ENCODE peak calls at places on chromosomes 1 and 21, in six cellular contexts. One of them, this sample, is unnamed.
A peak's percentile ranks its signal among the peaks of the same experiment; 100 is the strongest.

GRCh38 chr1:76289692-76290091 is 215.1 kb downstream of the ST6GALNAC3 start:
- DNase-seq in GM13976: no peak
- DNase-seq in GM04504: no peak
- DNase-seq in EL: no peak
- DNase-seq in heart left ventricle: no peak
- DNase-seq in tibial nerve: no peak
- DNase-seq in this sample: no peak

GRCh38 chr1:197553281-197553680 is 222.0 kb downstream of the DENND1B start:
- DNase-seq in tibial nerve: no peak
- DNase-seq in EL: no peak
- DNase-seq in heart left ventricle: no peak
- DNase-seq in GM04504: no peak
- DNase-seq in GM13976: no peak
- DNase-seq in this sample: no peak

GRCh38 chr1:30415171-30415940 is 308.0 kb downstream of the MATN1 start:
- DNase-seq in heart left ventricle: no peak
- DNase-seq in GM04504: no peak
- DNase-seq in tibial nerve: no peak
- DNase-seq in GM13976: peak; percentile 15
- DNase-seq in EL: no peak
- DNase-seq in this sample: no peak

GRCh38 chr1:112988367-112988766 is 32.4 kb upstream of the SLC16A1 start:
- DNase-seq in EL: no peak
- DNase-seq in heart left ventricle: no peak
- DNase-seq in GM04504: no peak
- DNase-seq in GM13976: no peak
- DNase-seq in tibial nerve: no peak
- DNase-seq in this sample: no peak

GRCh38 chr1:153985984-153986761 is at the start of gene RAB13:
- DNase-seq in EL: peak; percentile 92
- DNase-seq in GM04504: peak; percentile 70
- DNase-seq in heart left ventricle: peak; percentile 91
- DNase-seq in GM13976: peak; percentile 57
- DNase-seq in tibial nerve: peak; percentile 76
- DNase-seq in this sample: peak; percentile 48

GRCh38 chr1:232377494-232377770 is 252.5 kb downstream of the SIPA1L2 start:
- DNase-seq in GM04504: no peak
- DNase-seq in GM13976: no peak
- DNase-seq in EL: peak; percentile 43
- DNase-seq in heart left ventricle: no peak
- DNase-seq in tibial nerve: no peak
- DNase-seq in this sample: no peak

GRCh38 chr1:209641216-209642181 is 10.7 kb downstream of the LAMB3 start:
- DNase-seq in heart left ventricle: peak; percentile 90
- DNase-seq in GM04504: no peak
- DNase-seq in tibial nerve: peak; percentile 43
- DNase-seq in EL: no peak
- DNase-seq in GM13976: no peak
- DNase-seq in this sample: peak; percentile 20

GRCh38 chr1:102833171-102833570 is 275.2 kb downstream of the COL11A1 start:
- DNase-seq in GM04504: no peak
- DNase-seq in heart left ventricle: no peak
- DNase-seq in GM13976: no peak
- DNase-seq in tibial nerve: no peak
- DNase-seq in EL: peak; percentile 35
- DNase-seq in this sample: no peak

GRCh38 chr1:105652109-105652508 is 1404.4 kb upstream of the PRMT6 start:
- DNase-seq in heart left ventricle: no peak
- DNase-seq in GM04504: no peak
- DNase-seq in GM13976: no peak
- DNase-seq in tibial nerve: no peak
- DNase-seq in EL: no peak
- DNase-seq in this sample: no peak

GRCh38 chr1:60903591-60903990 is 178.8 kb upstream of the NFIA start:
- DNase-seq in GM04504: peak; percentile 10
- DNase-seq in heart left ventricle: peak; percentile 77
- DNase-seq in EL: no peak
- DNase-seq in GM13976: no peak
- DNase-seq in tibial nerve: no peak
- DNase-seq in this sample: no peak

GRCh38 chr1:59214764-59215208 is 82.1 kb upstream of the FGGY start:
- DNase-seq in GM04504: no peak
- DNase-seq in EL: no peak
- DNase-seq in tibial nerve: no peak
- DNase-seq in GM13976: no peak
- DNase-seq in heart left ventricle: no peak
- DNase-seq in this sample: no peak

GRCh38 chr21:36437745-36438128 is 42.2 kb downstream of the CLDN14 start:
- DNase-seq in tibial nerve: no peak
- DNase-seq in heart left ventricle: no peak
- DNase-seq in GM04504: peak; percentile 41
- DNase-seq in GM13976: no peak
- DNase-seq in EL: peak; percentile 83
- DNase-seq in this sample: peak; percentile 26

GRCh38 chr1:150650193-150650592 is 20.8 kb upstream of the ENSA start:
- DNase-seq in GM04504: no peak
- DNase-seq in EL: no peak
- DNase-seq in tibial nerve: no peak
- DNase-seq in GM13976: no peak
- DNase-seq in heart left ventricle: no peak
- DNase-seq in this sample: no peak

GRCh38 chr21:16570196-16570595 is 840.4 kb downstream of the USP25 start:
- DNase-seq in heart left ventricle: no peak
- DNase-seq in GM04504: no peak
- DNase-seq in EL: peak; percentile 27
- DNase-seq in GM13976: no peak
- DNase-seq in tibial nerve: no peak
- DNase-seq in this sample: no peak

GRCh38 chr1:101236546-101237228 is at the start of gene S1PR1:
- DNase-seq in GM13976: peak; percentile 57
- DNase-seq in GM04504: no peak
- DNase-seq in tibial nerve: peak; percentile 32
- DNase-seq in EL: peak; percentile 85
- DNase-seq in heart left ventricle: peak; percentile 92
- DNase-seq in this sample: peak; percentile 85

GRCh38 chr1:173213665-173214064 is 6.5 kb upstream of the TNFSF4 start:
- DNase-seq in GM04504: no peak
- DNase-seq in GM13976: no peak
- DNase-seq in EL: no peak
- DNase-seq in heart left ventricle: no peak
- DNase-seq in tibial nerve: no peak
- DNase-seq in this sample: no peak

GRCh38 chr1:185966487-185966886 is 232.3 kb downstream of the HMCN1 start:
- DNase-seq in heart left ventricle: no peak
- DNase-seq in tibial nerve: no peak
- DNase-seq in GM13976: no peak
- DNase-seq in EL: no peak
- DNase-seq in GM04504: no peak
- DNase-seq in this sample: no peak

GRCh38 chr21:36628096-36628495 is 70.8 kb upstream of the SIM2 start:
- DNase-seq in EL: no peak
- DNase-seq in heart left ventricle: no peak
- DNase-seq in GM04504: no peak
- DNase-seq in GM13976: no peak
- DNase-seq in tibial nerve: no peak
- DNase-seq in this sample: no peak

GRCh38 chr21:42163511-42163863 is 55.5 kb upstream of the ABCG1 start:
- DNase-seq in GM04504: no peak
- DNase-seq in GM13976: no peak
- DNase-seq in tibial nerve: no peak
- DNase-seq in EL: no peak
- DNase-seq in heart left ventricle: peak; percentile 45
- DNase-seq in this sample: no peak

GRCh38 chr1:64877598-64877997 is 88.8 kb downstream of the JAK1 start:
- DNase-seq in tibial nerve: no peak
- DNase-seq in EL: no peak
- DNase-seq in GM13976: no peak
- DNase-seq in GM04504: no peak
- DNase-seq in heart left ventricle: no peak
- DNase-seq in this sample: no peak

GRCh38 chr1:64470670-64471217 is 815 bp downstream of the CACHD1 start:
- DNase-seq in tibial nerve: no peak
- DNase-seq in GM04504: no peak
- DNase-seq in EL: peak; percentile 52
- DNase-seq in heart left ventricle: peak; percentile 74
- DNase-seq in GM13976: peak; percentile 32
- DNase-seq in this sample: peak; percentile 7

GRCh38 chr21:43786423-43787179 is 2.8 kb upstream of the RRP1 start:
- DNase-seq in GM13976: no peak
- DNase-seq in GM04504: no peak
- DNase-seq in heart left ventricle: no peak
- DNase-seq in tibial nerve: no peak
- DNase-seq in EL: no peak
- DNase-seq in this sample: no peak

GRCh38 chr21:27382404-27382803 is 415.5 kb upstream of the ADAMTS5 start:
- DNase-seq in heart left ventricle: no peak
- DNase-seq in GM13976: no peak
- DNase-seq in GM04504: no peak
- DNase-seq in EL: no peak
- DNase-seq in tibial nerve: no peak
- DNase-seq in this sample: no peak

GRCh38 chr1:232853994-232854532 is 48.8 kb downstream of the MAP10 start:
- DNase-seq in GM13976: no peak
- DNase-seq in EL: peak; percentile 91
- DNase-seq in heart left ventricle: no peak
- DNase-seq in tibial nerve: no peak
- DNase-seq in GM04504: peak; percentile 92
- DNase-seq in this sample: no peak

GRCh38 chr21:45525910-45526306 is 16.3 kb downstream of the SLC19A1 start:
- DNase-seq in GM04504: no peak
- DNase-seq in EL: no peak
- DNase-seq in GM13976: no peak
- DNase-seq in heart left ventricle: no peak
- DNase-seq in tibial nerve: peak; percentile 9
- DNase-seq in this sample: no peak

GRCh38 chr1:56073614-56074356 is 505.6 kb downstream of the PLPP3 start:
- DNase-seq in tibial nerve: peak; percentile 83
- DNase-seq in heart left ventricle: peak; percentile 55
- DNase-seq in GM13976: no peak
- DNase-seq in GM04504: peak; percentile 97
- DNase-seq in EL: peak; percentile 80
- DNase-seq in this sample: no peak

GRCh38 chr1:155499953-155500621 is 62.5 kb downstream of the ASH1L start:
- DNase-seq in tibial nerve: no peak
- DNase-seq in GM04504: no peak
- DNase-seq in EL: peak; percentile 12
- DNase-seq in heart left ventricle: no peak
- DNase-seq in GM13976: peak; percentile 33
- DNase-seq in this sample: peak; percentile 64

GRCh38 chr21:34952701-34953100 is 96.4 kb downstream of the RUNX1 start:
- DNase-seq in GM04504: no peak
- DNase-seq in EL: no peak
- DNase-seq in tibial nerve: no peak
- DNase-seq in GM13976: no peak
- DNase-seq in heart left ventricle: no peak
- DNase-seq in this sample: no peak